ENCODE peak calls at places on chromosomes 1 and 21, in ten cellular contexts. N is skeletal muscle cell; D is activated T-cell treated with anti-CD3 and anti-CD28 coated beads for 24 hours; X is heart right ventricle; C is T1000; P is fibroblast of pulmonary artery; A is NCI-H1417; G is stimulated activated effector memory CD8-positive, alpha-beta T cell treated with anti-CD3 and anti-CD28 coated beads, Interleukin-12 subunit alpha, Interleukin-12 subunit beta, amount 100 ng/mL, for 72 hours; J is Calu3; K is dorsolateral prefrontal cortex. H is an unnamed sample.

GRCh38 chr1:33130297-33130696 is 49.3 kb downstream of the AZIN2 start:
- DNase-seq in G (peak), D (no peak), C (no peak), P (no peak), J (no peak), A (no peak), X (no peak), N (no peak), K (no peak), H (no peak)

GRCh38 chr1:192904438-192904895 is 95.6 kb downstream of the RGS2 start:
- DNase-seq in X (no peak), D (no peak), G (no peak), C (no peak), N (peak), P (peak), J (peak), A (no peak), K (no peak), H (peak)

GRCh38 chr1:40423264-40423642 is 27.0 kb upstream of the ZFP69B start:
- DNase-seq in D (no peak), C (no peak), X (no peak), K (no peak), P (no peak), A (no peak), G (no peak), J (no peak), N (no peak), H (peak)

GRCh38 chr1:110581637-110582036 is 24.5 kb downstream of the KCNA2 start:
- DNase-seq in J (no peak), P (no peak), A (no peak), X (no peak), K (no peak), N (no peak), G (no peak), C (no peak), D (no peak), H (no peak)

GRCh38 chr21:43913928-43914327 is 48.9 kb downstream of the AGPAT3 start:
- DNase-seq in A (no peak), X (peak), G (no peak), C (no peak), J (no peak), K (no peak), D (no peak), P (peak), N (peak), H (peak)

GRCh38 chr1:24864409-24864808 is 65.7 kb downstream of the RUNX3 start:
- DNase-seq in A (no peak), N (no peak), D (no peak), G (peak), K (no peak), X (no peak), J (no peak), C (no peak), P (no peak), H (no peak)

GRCh38 chr1:36159614-36160387 is 3.8 kb downstream of the MAP7D1 start:
- DNase-seq in P (no peak), X (no peak), N (no peak), G (no peak), A (no peak), D (no peak), J (no peak), C (no peak), K (no peak), H (no peak)

GRCh38 chr1:248786106-248786665 is 30.6 kb upstream of the LYPD8 start:
- DNase-seq in A (no peak), D (no peak), K (no peak), P (no peak), X (no peak), J (no peak), G (no peak), N (no peak), C (no peak), H (no peak)

GRCh38 chr1:35708179-35708891 is 10.3 kb downstream of the C1orf216 start:
- DNase-seq in C (no peak), K (peak), N (no peak), A (peak), J (no peak), X (no peak), G (no peak), D (no peak), P (no peak), H (no peak)

GRCh38 chr1:4506591-4506990 is 147.8 kb upstream of the AJAP1 start:
- DNase-seq in P (no peak), D (no peak), X (no peak), K (no peak), C (no peak), N (no peak), J (no peak), G (no peak), A (no peak), H (no peak)

GRCh38 chr1:25683731-25684130 is 67.1 kb downstream of the MAN1C1 start:
- DNase-seq in K (no peak), A (no peak), J (no peak), D (no peak), N (no peak), C (no peak), G (no peak), X (no peak), P (peak), H (no peak)

H was measured in fibroblast of villous mesenchyme.